ENCODE peak calls at places on chromosome 7, in ten cellular contexts. Y is endodermal cell; H is NT2/D1; G is bronchial epithelial cell; F is CD4-positive, alpha-beta memory T cell; T is mammary epithelial cell; V is brain microvascular endothelial cell; Q is GM23338; O is pancreas; K is upper lobe of right lung. D is an unnamed sample. For H3K36me3 and H3K27me3, the result is how much of the 10 kb centered on the place peaks cover.

GRCh38 chr7:81719865-81720264 is 50.0 kb downstream of the HGF start:
- DNase-seq in Y (no peak), H (no peak), G (no peak), F (no peak), T (no peak), V (no peak), Q (no peak), O (no peak), K (no peak), D (no peak)

GRCh38 chr7:96995406-96996110 is 9.8 kb upstream of the DLX6 start:
- DNase-seq in Y (peak), H (no peak), G (no peak), F (no peak), T (no peak), V (no peak), Q (no peak), O (no peak), K (peak), D (peak)

GRCh38 chr7:77306231-77307067 is 106.8 kb upstream of the FGL2 start:
- DNase-seq in Y (no peak), H (no peak), G (no peak), F (no peak), T (no peak), V (no peak), Q (no peak), O (no peak), K (peak), D (no peak)

GRCh38 chr7:50851451-50851850 is 68.8 kb upstream of the GRB10 start:
- DNase-seq in Y (no peak), H (no peak), G (peak), F (no peak), T (no peak), V (no peak), Q (no peak), O (no peak), K (no peak), D (no peak)

GRCh38 chr7:79927116-79927515 is 207.5 kb upstream of the GNAI1 start:
- DNase-seq in Y (no peak), H (no peak), G (no peak), F (no peak), T (no peak), V (peak), Q (no peak), O (no peak), K (no peak), D (no peak)

GRCh38 chr7:37495574-37496184 is 47.0 kb upstream of the ELMO1 start:
- DNase-seq in Y (no peak), H (no peak), G (peak), F (peak), T (peak), V (peak), Q (peak), O (no peak), K (no peak), D (peak)

GRCh38 chr7:26376208-26376917 is 84.7 kb downstream of the SNX10 start:
- DNase-seq in Y (peak), H (no peak), G (no peak), F (peak), T (no peak), V (no peak), Q (peak), O (peak), K (peak), D (peak)

GRCh38 chr7:70098133-70098561 is 499.9 kb downstream of the AUTS2 start:
- DNase-seq in Y (no peak), H (no peak), G (no peak), F (no peak), T (no peak), V (no peak), Q (no peak), O (no peak), K (no peak), D (peak)

GRCh38 chr7:86600506-86601290 is 43.0 kb upstream of the GRM3 start:
- DNase-seq in Y (peak), H (no peak), G (no peak), F (no peak), T (no peak), V (no peak), Q (peak), O (no peak), K (peak), D (no peak)

GRCh38 chr7:47180268-47180826 is 401.6 kb downstream of the TNS3 start:
- DNase-seq in Y (peak), H (peak), G (peak), F (no peak), T (peak), V (peak), Q (peak), O (peak), K (no peak), D (peak)

GRCh38 chr7:140654661-140655060 is 14.0 kb upstream of the DENND2A start:
- DNase-seq in Y (no peak), H (no peak), G (no peak), F (no peak), T (no peak), V (no peak), Q (no peak), O (no peak), K (no peak), D (no peak)

GRCh38 chr7:30950197-30950596 is 13.6 kb upstream of the GHRHR start:
- DNase-seq in Y (no peak), H (no peak), G (no peak), F (no peak), T (no peak), V (no peak), Q (no peak), O (no peak), K (no peak), D (no peak)

GRCh38 chr7:37377231-37377630 is 71.4 kb downstream of the ELMO1 start:
- DNase-seq in Y (no peak), H (no peak), G (no peak), F (no peak), T (no peak), V (no peak), Q (no peak), O (no peak), K (no peak), D (no peak)

GRCh38 chr7:115721293-115721920 is 309.2 kb downstream of the TFEC start:
- DNase-seq in Y (no peak), H (no peak), G (no peak), F (no peak), T (no peak), V (no peak), Q (no peak), O (no peak), K (no peak), D (no peak)

GRCh38 chr7:40024841-40025240 is 74.8 kb downstream of the CDK13 start:
- DNase-seq in Y (no peak), H (no peak), G (no peak), F (no peak), T (peak), V (no peak), Q (no peak), O (no peak), K (no peak), D (no peak)

GRCh38 chr7:154965014-154965413 is 37.9 kb downstream of the PAXIP1 start:
- DNase-seq in Y (no peak), H (no peak), G (no peak), F (no peak), T (no peak), V (peak), Q (no peak), O (no peak), K (no peak), D (no peak)
- H3K36me3 ChIP-seq in Y (half or more), H (half or more), G (under half), F (under half), T (under half), V (under half), Q (under half), O (under half), K (half or more), D (half or more)

GRCh38 chr7:157238087-157238486 is 98.7 kb upstream of the DNAJB6 start:
- DNase-seq in Y (peak), H (peak), G (no peak), F (no peak), T (no peak), V (no peak), Q (peak), O (peak), K (no peak), D (peak)

GRCh38 chr7:157234271-157234670 is 95.5 kb downstream of the UBE3C start:
- DNase-seq in Y (no peak), H (no peak), G (no peak), F (no peak), T (no peak), V (no peak), Q (no peak), O (no peak), K (no peak), D (no peak)

GRCh38 chr7:157239571-157240270 is 97.1 kb upstream of the DNAJB6 start:
- DNase-seq in Y (no peak), H (no peak), G (no peak), F (no peak), T (no peak), V (no peak), Q (peak), O (no peak), K (no peak), D (no peak)

GRCh38 chr7:157233677-157234076 is 95.0 kb downstream of the UBE3C start:
- DNase-seq in Y (no peak), H (no peak), G (peak), F (no peak), T (no peak), V (peak), Q (no peak), O (no peak), K (no peak), D (no peak)

DNA sequence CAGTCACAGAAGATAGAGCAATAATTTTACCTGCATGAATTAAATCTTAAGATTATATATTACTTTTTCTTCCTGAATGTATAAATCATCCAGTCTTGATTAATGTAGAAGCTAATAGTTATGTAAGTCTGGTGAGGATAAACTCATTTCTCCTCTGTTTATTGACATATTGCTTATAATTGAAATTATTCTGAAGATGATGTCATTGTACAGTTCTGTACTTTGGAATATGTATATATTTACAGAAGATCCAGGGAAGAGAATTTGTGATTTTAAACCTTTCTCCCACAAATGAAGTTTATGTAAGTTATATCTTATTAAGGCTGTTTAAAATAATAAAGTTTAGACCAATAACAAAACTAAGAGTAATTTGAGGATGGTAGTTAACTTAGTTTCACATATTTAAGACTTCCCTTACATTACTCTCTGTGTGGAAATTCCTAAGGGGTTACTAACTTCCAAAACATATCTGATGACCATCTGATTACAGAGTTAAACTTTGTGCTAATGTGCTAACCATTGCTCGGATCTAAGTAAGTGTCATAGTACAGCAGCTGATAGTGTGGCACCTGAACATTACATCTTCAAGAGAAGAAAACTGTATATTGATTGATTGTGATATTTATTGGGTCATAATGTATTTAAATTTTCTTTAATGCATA is 96.8 kb downstream of the UBE3C start:
- DNase-seq in Y (no peak), H (no peak), G (peak), F (no peak), T (peak), V (peak), Q (no peak), O (no peak), K (no peak), D (no peak)
- H3K4me3 ChIP-seq in Y (no peak), H (no peak), G (no peak), F (no peak), T (no peak), V (no peak), Q (no peak), O (no peak), K (no peak), D (no peak)

DNA sequence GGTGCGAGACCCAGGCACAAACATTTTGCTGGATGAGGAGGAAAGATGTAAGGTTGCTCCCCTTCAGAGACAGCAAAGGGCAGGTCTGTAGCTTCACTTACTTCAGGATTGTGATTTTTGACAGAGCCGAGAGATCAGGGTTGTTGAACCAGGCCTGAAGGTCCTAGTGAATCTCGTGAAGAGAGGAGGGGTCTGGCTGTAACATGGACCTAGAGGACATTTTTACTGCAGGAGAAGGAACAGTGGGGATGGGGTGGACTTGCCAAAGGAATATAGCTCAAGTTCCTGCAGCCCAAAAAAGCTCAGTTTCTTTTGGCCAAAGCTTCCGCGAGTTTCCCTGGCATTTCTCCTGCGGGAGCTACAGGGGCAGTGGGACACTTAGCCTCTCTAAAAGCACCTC is 976 bp upstream of the EGFR start:
- DNase-seq in Y (no peak), H (no peak), G (no peak), F (no peak), T (no peak), V (no peak), Q (no peak), O (no peak), K (no peak), D (no peak)
- H3K27me3 ChIP-seq in Y (half or more), H (half or more), G (under half), F (under half), T (under half), V (under half), Q (half or more), O (under half), K (under half), D (under half)

DNA sequence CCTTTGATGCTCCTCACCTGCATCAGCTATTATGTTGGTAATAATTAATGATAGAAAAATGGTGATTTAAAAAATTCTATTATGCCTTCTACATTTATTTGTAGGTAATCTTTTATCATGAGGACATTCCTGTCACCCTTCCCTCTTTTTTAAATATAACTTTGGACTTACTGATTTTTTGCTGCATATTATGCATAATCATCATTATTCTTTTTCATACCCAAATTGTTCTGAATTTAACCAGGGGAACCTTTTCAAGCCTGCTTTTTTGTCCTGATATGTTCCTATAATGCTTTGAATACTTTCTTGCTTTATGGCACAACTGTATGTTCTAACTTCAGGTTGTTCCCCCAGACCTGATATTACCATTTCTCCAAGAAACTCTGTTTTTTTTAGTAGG is 48.5 kb downstream of the TAX1BP1 start:
- DNase-seq in Y (no peak), H (no peak), G (no peak), F (no peak), T (no peak), V (no peak), Q (no peak), O (no peak), K (no peak), D (no peak)
- H3K36me3 ChIP-seq in Y (half or more), H (under half), G (under half), F (under half), T (under half), V (under half), Q (under half), O (under half), K (half or more), D (under half)

D was measured in HAP-1.